ENCODE peak calls at places on chromosome 10, in nine cellular contexts. O is CD8-positive, alpha-beta memory T cell; K is upper lobe of right lung; W is thoracic aorta; R is Caco-2; J is HCT116; F is right cardiac atrium; X is tibial artery; M is colonic mucosa. V is an unnamed sample.

GRCh38 chr10:59623823-59624535 is 85.7 kb downstream of the SLC16A9 start:
- DNase-seq in O (no peak), K (no peak), W (no peak), R (no peak), J (no peak), F (no peak), X (no peak), M (no peak), V (no peak)

GRCh38 chr10:97689637-97690036 is 2.6 kb upstream of the AVPI1 start:
- DNase-seq in O (no peak), K (no peak), W (no peak), R (no peak), J (peak; percentile 59), F (no peak), X (peak; percentile 75), M (no peak), V (peak; percentile 85)

GRCh38 chr10:80498833-80499671 is 38.6 kb upstream of the SH2D4B start:
- DNase-seq in O (no peak), K (peak; percentile 93), W (peak; percentile 83), R (peak; percentile 86), J (peak; percentile 85), F (peak; percentile 94), X (peak; percentile 93), M (peak; percentile 86), V (peak; percentile 97)

GRCh38 chr10:35643976-35644799 is 2.1 kb upstream of the FZD8 start:
- DNase-seq in O (no peak), K (no peak), W (no peak), R (no peak), J (no peak), F (peak; percentile 58), X (no peak), M (peak; percentile 34), V (no peak)

GRCh38 chr10:18607503-18607902 is 43.9 kb downstream of the NSUN6 start:
- DNase-seq in O (no peak), K (no peak), W (peak; percentile 17), R (no peak), J (peak; percentile 72), F (no peak), X (no peak), M (peak; percentile 47), V (no peak)

GRCh38 chr10:75402486-75403143 is 1.1 kb upstream of the ZNF503 start:
- DNase-seq in O (no peak), K (peak; percentile 74), W (no peak), R (peak; percentile 87), J (no peak), F (peak; percentile 77), X (peak; percentile 75), M (peak; percentile 45), V (no peak)

GRCh38 chr10:5658871-5659618 is 7.3 kb downstream of the ASB13 start:
- DNase-seq in O (no peak), K (no peak), W (no peak), R (no peak), J (no peak), F (no peak), X (no peak), M (no peak), V (no peak)

GRCh38 chr10:89959433-89960110 is 258.2 kb downstream of the KIF20B start:
- DNase-seq in O (no peak), K (no peak), W (no peak), R (no peak), J (no peak), F (no peak), X (no peak), M (no peak), V (no peak)

GRCh38 chr10:102624094-102624493 is 20.2 kb upstream of the TRIM8 start:
- DNase-seq in O (no peak), K (peak; percentile 20), W (no peak), R (no peak), J (no peak), F (peak; percentile 31), X (no peak), M (no peak), V (no peak)

GRCh38 chr10:10886861-10887539 is 130.7 kb upstream of the CELF2 start:
- DNase-seq in O (no peak), K (no peak), W (no peak), R (no peak), J (no peak), F (no peak), X (no peak), M (no peak), V (no peak)

GRCh38 chr10:131049051-131049450 is 262.5 kb downstream of the TCERG1L start:
- DNase-seq in O (no peak), K (no peak), W (no peak), R (no peak), J (no peak), F (no peak), X (no peak), M (no peak), V (no peak)

GRCh38 chr10:47136866-47137265 is 163.1 kb upstream of the GDF10 start:
- DNase-seq in O (no peak), K (no peak), W (no peak), R (no peak), J (no peak), F (peak; percentile 75), X (no peak), M (no peak), V (peak; percentile 57)

GRCh38 chr10:110077436-110078120 is 69.8 kb downstream of the ADD3 start:
- DNase-seq in O (no peak), K (no peak), W (no peak), R (no peak), J (no peak), F (no peak), X (no peak), M (no peak), V (no peak)

GRCh38 chr10:126663328-126663727 is 7.2 kb downstream of the C10orf90 start:
- DNase-seq in O (no peak), K (no peak), W (no peak), R (no peak), J (no peak), F (peak; percentile 48), X (no peak), M (no peak), V (no peak)

GRCh38 chr10:43221419-43222293 is 45.2 kb downstream of the RASGEF1A start:
- DNase-seq in O (no peak), K (peak; percentile 59), W (no peak), R (peak; percentile 52), J (no peak), F (peak; percentile 41), X (peak; percentile 47), M (no peak), V (no peak)

GRCh38 chr10:69318997-69319727 is 40.9 kb downstream of the HK1 start:
- DNase-seq in O (peak; percentile 73), K (peak; percentile 92), W (peak; percentile 73), R (no peak), J (no peak), F (peak; percentile 94), X (peak; percentile 92), M (peak; percentile 89), V (peak; percentile 95)

DNA sequence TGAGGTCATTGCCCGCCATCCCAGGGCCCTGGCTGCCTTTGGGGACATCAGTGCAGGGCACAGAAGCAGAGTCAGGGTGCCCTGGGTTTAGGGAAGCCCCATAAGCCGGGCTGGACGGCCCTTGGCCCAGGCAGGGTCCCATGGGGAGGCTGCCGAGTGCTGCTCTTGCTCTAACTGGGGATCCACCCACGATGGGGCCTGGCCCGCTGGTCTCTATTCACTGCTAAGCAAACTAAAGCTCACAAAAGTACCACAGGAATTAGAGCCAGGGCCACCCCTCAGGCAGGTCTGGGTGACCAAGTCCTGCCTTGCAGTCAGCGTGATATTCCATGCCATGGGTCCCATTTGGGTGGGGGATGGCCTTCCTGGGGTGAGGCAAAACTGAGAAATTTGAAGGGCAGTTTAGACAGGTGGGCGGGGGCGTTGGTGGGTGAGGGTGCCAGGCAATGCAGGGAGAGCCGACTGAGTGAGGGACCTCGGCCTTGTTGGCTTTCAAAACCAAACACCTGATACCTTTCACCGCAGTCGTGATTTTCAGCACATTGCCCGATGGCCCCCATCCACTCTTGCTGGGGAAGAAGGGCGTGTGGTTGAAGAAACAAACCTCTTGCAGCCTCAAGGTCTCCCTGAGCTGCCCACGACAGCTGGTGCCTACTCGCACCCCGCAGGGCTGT is 92.8 kb upstream of the PPIF start:
- DNase-seq in O (no peak), K (no peak), W (no peak), R (no peak), J (no peak), F (no peak), X (no peak), M (no peak), V (no peak)
- H3K4me1 ChIP-seq in O (peaks cover 9% of the 10 kb centered on the region), K (peaks cover 19% of the 10 kb centered on the region), W (no peaks in the 10 kb centered on the region), R (no peaks in the 10 kb centered on the region), J (no peaks in the 10 kb centered on the region), F (peaks cover 17% of the 10 kb centered on the region), X (no peaks in the 10 kb centered on the region), M (no peaks in the 10 kb centered on the region), V (peaks cover 53% of the 10 kb centered on the region)

GRCh38 chr10:31799181-31799580 is 129.4 kb downstream of the ARHGAP12 start:
- DNase-seq in O (no peak), K (no peak), W (no peak), R (no peak), J (no peak), F (no peak), X (no peak), M (no peak), V (no peak)

GRCh38 chr10:31808258-31809218 is 120.1 kb downstream of the ARHGAP12 start:
- DNase-seq in O (no peak), K (no peak), W (no peak), R (peak; percentile 42), J (peak; percentile 6), F (peak; percentile 58), X (no peak), M (no peak), V (peak; percentile 62)

GRCh38 chr10:31803606-31804195 is 124.9 kb downstream of the ARHGAP12 start:
- DNase-seq in O (no peak), K (no peak), W (no peak), R (no peak), J (no peak), F (no peak), X (no peak), M (no peak), V (no peak)

GRCh38 chr10:31804416-31804815 is 124.2 kb downstream of the ARHGAP12 start:
- DNase-seq in O (no peak), K (no peak), W (no peak), R (no peak), J (no peak), F (no peak), X (no peak), M (no peak), V (no peak)
- H3K4me3 ChIP-seq in O (no peak overlapping the region), K (no peak overlapping the region), W (no peak overlapping the region), R (no peak overlapping the region), J (no peak overlapping the region), F (no peak overlapping the region), X (no peak overlapping the region), M (no peak overlapping the region), V (no peak overlapping the region)

GRCh38 chr10:70323697-70324340 is 40.0 kb upstream of the NPFFR1 start:
- DNase-seq in O (no peak), K (no peak), W (no peak), R (peak; percentile 62), J (no peak), F (no peak), X (peak; percentile 53), M (no peak), V (no peak)
- H3K4me1 ChIP-seq in O (peaks cover 27% of the 10 kb centered on the region), K (no peaks in the 10 kb centered on the region), W (no peaks in the 10 kb centered on the region), R (peaks cover 22% of the 10 kb centered on the region), J (peaks cover 14% of the 10 kb centered on the region), F (peaks cover 10% of the 10 kb centered on the region), X (no peaks in the 10 kb centered on the region), M (no peaks in the 10 kb centered on the region), V (peaks cover 45% of the 10 kb centered on the region)

DNA sequence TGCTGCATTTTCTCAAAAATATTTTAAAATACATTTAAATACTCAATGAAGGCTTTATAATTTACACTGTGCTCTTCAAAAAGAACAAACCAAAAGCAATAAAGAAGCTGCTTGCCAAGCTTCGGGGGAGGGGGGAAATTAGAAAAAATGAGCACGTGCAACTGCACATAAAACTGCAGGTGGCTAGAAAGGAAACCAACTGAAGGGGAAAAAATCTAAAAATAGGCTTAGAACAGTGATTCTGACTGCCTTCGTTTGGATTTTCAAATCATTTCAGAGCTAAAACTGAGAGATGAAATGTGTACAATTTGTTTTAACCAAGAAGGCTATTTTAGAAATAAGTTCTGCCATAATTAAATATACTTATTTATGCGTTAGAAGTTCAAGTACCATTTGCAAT is 61.4 kb downstream of the ABI1 start:
- DNase-seq in O (no peak), K (no peak), W (no peak), R (no peak), J (no peak), F (no peak), X (no peak), M (no peak), V (no peak)
- H3K4me3 ChIP-seq in O (no peak overlapping the region), K (no peak overlapping the region), W (no peak overlapping the region), R (no peak overlapping the region), J (no peak overlapping the region), F (no peak overlapping the region), X (no peak overlapping the region), M (no peak overlapping the region), V (no peak overlapping the region)

V was measured in right atrium auricular region.